ENCODE peak calls at places on chromosomes 3 and 15, in four cellular contexts. One of them, this sample, is unnamed.
A peak's percentile ranks its signal among the peaks of the same experiment; 100 is the strongest.

GRCh38 chr15:22947101-22948000 is 32.8 kb downstream of the CYFIP1 start:
- DNase-seq in LHCN-M2: no peak
- DNase-seq in AG10803: no peak
- DNase-seq in dermis microvascular lymphatic vessel endothelial cell: no peak
- DNase-seq in this sample: no peak

GRCh38 chr15:99450896-99451358 is 114.9 kb upstream of the MEF2A start:
- DNase-seq in LHCN-M2: no peak
- DNase-seq in dermis microvascular lymphatic vessel endothelial cell: no peak
- DNase-seq in AG10803: peak; percentile 29
- DNase-seq in this sample: peak; percentile 82

GRCh38 chr3:139450155-139450554 is 26.2 kb downstream of the RBP2 start:
- DNase-seq in dermis microvascular lymphatic vessel endothelial cell: no peak
- DNase-seq in AG10803: no peak
- DNase-seq in LHCN-M2: no peak
- DNase-seq in this sample: no peak

GRCh38 chr15:88612186-88612796 is 8.8 kb upstream of the AEN start:
- DNase-seq in dermis microvascular lymphatic vessel endothelial cell: no peak
- DNase-seq in AG10803: no peak
- DNase-seq in LHCN-M2: no peak
- DNase-seq in this sample: no peak

GRCh38 chr3:123300572-123300971 is 98.8 kb downstream of the SEC22A start:
- DNase-seq in LHCN-M2: no peak
- DNase-seq in dermis microvascular lymphatic vessel endothelial cell: no peak
- DNase-seq in AG10803: no peak
- DNase-seq in this sample: peak; percentile 28

GRCh38 chr3:50132421-50133282 is 22.5 kb upstream of the SEMA3F start:
- DNase-seq in dermis microvascular lymphatic vessel endothelial cell: no peak
- DNase-seq in AG10803: no peak
- DNase-seq in LHCN-M2: no peak
- DNase-seq in this sample: no peak

GRCh38 chr3:46867550-46867898 is 4.3 kb upstream of the MYL3 start:
- DNase-seq in LHCN-M2: no peak
- DNase-seq in AG10803: peak; percentile 56
- DNase-seq in dermis microvascular lymphatic vessel endothelial cell: no peak
- DNase-seq in this sample: no peak

GRCh38 chr3:97957617-97958311 is 14.5 kb downstream of the RIOX2 start:
- DNase-seq in AG10803: no peak
- DNase-seq in LHCN-M2: no peak
- DNase-seq in dermis microvascular lymphatic vessel endothelial cell: no peak
- DNase-seq in this sample: no peak

GRCh38 chr3:37992271-37993066 is 1.9 kb downstream of the VILL start:
- DNase-seq in LHCN-M2: no peak
- DNase-seq in AG10803: no peak
- DNase-seq in dermis microvascular lymphatic vessel endothelial cell: no peak
- DNase-seq in this sample: peak; percentile 51

GRCh38 chr3:151787626-151788025 is 26.3 kb upstream of the AADAC start:
- DNase-seq in LHCN-M2: peak; percentile 18
- DNase-seq in AG10803: no peak
- DNase-seq in dermis microvascular lymphatic vessel endothelial cell: no peak
- DNase-seq in this sample: no peak

GRCh38 chr3:32591960-32592462 is 21.4 kb upstream of the DYNC1LI1 start:
- DNase-seq in dermis microvascular lymphatic vessel endothelial cell: no peak
- DNase-seq in AG10803: no peak
- DNase-seq in LHCN-M2: no peak
- DNase-seq in this sample: no peak

GRCh38 chr15:42118650-42119531 is 24.5 kb upstream of the PLA2G4D start:
- DNase-seq in AG10803: no peak
- DNase-seq in dermis microvascular lymphatic vessel endothelial cell: no peak
- DNase-seq in LHCN-M2: peak; percentile 12
- DNase-seq in this sample: no peak

GRCh38 chr3:76943671-76944070 is 96.2 kb upstream of the ROBO2 start:
- DNase-seq in LHCN-M2: no peak
- DNase-seq in dermis microvascular lymphatic vessel endothelial cell: no peak
- DNase-seq in AG10803: no peak
- DNase-seq in this sample: no peak

GRCh38 chr3:107690522-107691138 is 167.9 kb downstream of the BBX start:
- DNase-seq in dermis microvascular lymphatic vessel endothelial cell: peak; percentile 44
- DNase-seq in LHCN-M2: peak; percentile 61
- DNase-seq in AG10803: peak; percentile 71
- DNase-seq in this sample: no peak

GRCh38 chr15:66172339-66172980 is 81.1 kb downstream of the MEGF11 start:
- DNase-seq in dermis microvascular lymphatic vessel endothelial cell: no peak
- DNase-seq in AG10803: no peak
- DNase-seq in LHCN-M2: no peak
- DNase-seq in this sample: no peak

GRCh38 chr15:64022571-64022970 is 23.7 kb downstream of the DAPK2 start:
- DNase-seq in LHCN-M2: no peak
- DNase-seq in AG10803: no peak
- DNase-seq in dermis microvascular lymphatic vessel endothelial cell: no peak
- DNase-seq in this sample: no peak

GRCh38 chr3:108565506-108565905 is 23.7 kb downstream of the CIP2A start:
- DNase-seq in dermis microvascular lymphatic vessel endothelial cell: no peak
- DNase-seq in LHCN-M2: no peak
- DNase-seq in AG10803: no peak
- DNase-seq in this sample: no peak

GRCh38 chr3:38347421-38348200 is 1.0 kb downstream of the XYLB start:
- DNase-seq in dermis microvascular lymphatic vessel endothelial cell: no peak
- DNase-seq in LHCN-M2: no peak
- DNase-seq in AG10803: no peak
- DNase-seq in this sample: no peak

GRCh38 chr15:84915011-84915958 is 30.8 kb downstream of the SLC28A1 start:
- DNase-seq in AG10803: peak; percentile 85
- DNase-seq in dermis microvascular lymphatic vessel endothelial cell: no peak
- DNase-seq in LHCN-M2: peak; percentile 69
- DNase-seq in this sample: no peak

GRCh38 chr3:52429779-52430415 is 15.0 kb downstream of the SEMA3G start:
- DNase-seq in dermis microvascular lymphatic vessel endothelial cell: peak; percentile 87
- DNase-seq in AG10803: no peak
- DNase-seq in LHCN-M2: no peak
- DNase-seq in this sample: no peak

GRCh38 chr15:78618064-78618463 is 2.7 kb downstream of the CHRNA3 start:
- DNase-seq in LHCN-M2: no peak
- DNase-seq in AG10803: no peak
- DNase-seq in dermis microvascular lymphatic vessel endothelial cell: no peak
- DNase-seq in this sample: no peak

GRCh38 chr3:72338082-72338941 is 509.9 kb downstream of the SHQ1 start:
- DNase-seq in LHCN-M2: peak; percentile 58
- DNase-seq in AG10803: no peak
- DNase-seq in dermis microvascular lymphatic vessel endothelial cell: no peak
- DNase-seq in this sample: no peak

GRCh38 chr15:58324533-58324932 is 107.3 kb upstream of the LIPC start:
- DNase-seq in LHCN-M2: no peak
- DNase-seq in AG10803: no peak
- DNase-seq in dermis microvascular lymphatic vessel endothelial cell: no peak
- DNase-seq in this sample: no peak

GRCh38 chr3:80559701-80560100 is 791.9 kb upstream of the ROBO1 start:
- DNase-seq in AG10803: no peak
- DNase-seq in LHCN-M2: no peak
- DNase-seq in dermis microvascular lymphatic vessel endothelial cell: no peak
- DNase-seq in this sample: no peak

GRCh38 chr3:50625131-50625878 is 8.4 kb downstream of the MAPKAPK3 start:
- DNase-seq in AG10803: no peak
- DNase-seq in dermis microvascular lymphatic vessel endothelial cell: no peak
- DNase-seq in LHCN-M2: no peak
- DNase-seq in this sample: no peak

GRCh38 chr3:134378384-134378783 is 4.1 kb upstream of the AMOTL2 start:
- DNase-seq in dermis microvascular lymphatic vessel endothelial cell: peak; percentile 25
- DNase-seq in AG10803: no peak
- DNase-seq in LHCN-M2: no peak
- DNase-seq in this sample: no peak

GRCh38 chr15:49589030-49589429 is 31.6 kb downstream of the FAM227B start:
- DNase-seq in AG10803: no peak
- DNase-seq in LHCN-M2: no peak
- DNase-seq in dermis microvascular lymphatic vessel endothelial cell: no peak
- DNase-seq in this sample: no peak

GRCh38 chr15:42226648-42227047 is 18.5 kb upstream of the VPS39 start:
- DNase-seq in dermis microvascular lymphatic vessel endothelial cell: no peak
- DNase-seq in LHCN-M2: no peak
- DNase-seq in AG10803: no peak
- DNase-seq in this sample: no peak

GRCh38 chr15:34855397-34855796 is 60.0 kb upstream of the ACTC1 start:
- DNase-seq in dermis microvascular lymphatic vessel endothelial cell: peak; percentile 85
- DNase-seq in AG10803: peak; percentile 58
- DNase-seq in LHCN-M2: peak; percentile 81
- DNase-seq in this sample: no peak

GRCh38 chr3:38137615-38138346 is 680 bp upstream of the MYD88 start:
- DNase-seq in AG10803: no peak
- DNase-seq in dermis microvascular lymphatic vessel endothelial cell: no peak
- DNase-seq in LHCN-M2: no peak
- DNase-seq in this sample: no peak

GRCh38 chr15:69500339-69500738 is 47.7 kb downstream of the RPLP1 start:
- DNase-seq in AG10803: no peak
- DNase-seq in LHCN-M2: no peak
- DNase-seq in dermis microvascular lymphatic vessel endothelial cell: no peak
- DNase-seq in this sample: no peak

GRCh38 chr3:160929595-160929994 is 173.6 kb downstream of the PPM1L start:
- DNase-seq in LHCN-M2: no peak
- DNase-seq in AG10803: peak; percentile 12
- DNase-seq in dermis microvascular lymphatic vessel endothelial cell: no peak
- DNase-seq in this sample: no peak

GRCh38 chr3:58532794-58533220 is 4.2 kb downstream of the ACOX2 start:
- DNase-seq in AG10803: peak; percentile 59
- DNase-seq in LHCN-M2: peak; percentile 56
- DNase-seq in dermis microvascular lymphatic vessel endothelial cell: no peak
- DNase-seq in this sample: no peak

GRCh38 chr3:160060409-160061027 is 71.9 kb downstream of the IL12A start:
- DNase-seq in dermis microvascular lymphatic vessel endothelial cell: no peak
- DNase-seq in AG10803: no peak
- DNase-seq in LHCN-M2: no peak
- DNase-seq in this sample: no peak